ENCODE peak calls at places on chromosomes 12 and 14, in eight cellular contexts. R, U, Q, H, Z, D, B and V are unnamed samples.

GRCh38 chr12:6980740-6981139 is 10.0 kb downstream of the EMG1 start:
- DNase-seq in R (no peak), U (no peak), Q (no peak), H (no peak), Z (no peak), D (no peak), B (no peak), V (no peak)

GRCh38 chr12:94329366-94329765 is 130.3 kb downstream of the CEP83 start:
- DNase-seq in R (no peak), U (no peak), Q (no peak), H (no peak), Z (no peak), D (no peak), B (no peak), V (no peak)

GRCh38 chr12:60415361-60415760 is 819.5 kb downstream of the SLC16A7 start:
- DNase-seq in R (peak), U (no peak), Q (no peak), H (no peak), Z (no peak), D (no peak), B (no peak), V (no peak)

GRCh38 chr14:103112488-103113243 is 10.6 kb upstream of the TNFAIP2 start:
- DNase-seq in R (no peak), U (no peak), Q (no peak), H (no peak), Z (no peak), D (peak), B (no peak), V (no peak)

GRCh38 chr14:52332269-52332668 is 18.2 kb downstream of the PTGER2 start:
- DNase-seq in R (no peak), U (no peak), Q (peak), H (no peak), Z (no peak), D (no peak), B (no peak), V (no peak)

GRCh38 chr14:36663404-36664321 is 2.0 kb downstream of the PAX9 start:
- DNase-seq in R (no peak), U (no peak), Q (no peak), H (no peak), Z (no peak), D (no peak), B (peak), V (no peak)

GRCh38 chr12:124523071-124523470 is 44.3 kb downstream of the NCOR2 start:
- DNase-seq in R (no peak), U (peak), Q (no peak), H (no peak), Z (no peak), D (no peak), B (no peak), V (no peak)

GRCh38 chr12:51971679-51972423 is 20.4 kb downstream of the ACVR1B start:
- DNase-seq in R (peak), U (no peak), Q (no peak), H (no peak), Z (no peak), D (no peak), B (no peak), V (no peak)

GRCh38 chr12:131042848-131043245 is 89.1 kb downstream of the ADGRD1 start:
- DNase-seq in R (no peak), U (no peak), Q (no peak), H (no peak), Z (no peak), D (no peak), B (peak), V (no peak)

GRCh38 chr12:27076468-27076867 is 5.9 kb downstream of the C12orf71 start:
- DNase-seq in R (no peak), U (no peak), Q (no peak), H (no peak), Z (no peak), D (no peak), B (no peak), V (no peak)

GRCh38 chr12:5963515-5963914 is 18.5 kb upstream of the ANO2 start:
- DNase-seq in R (no peak), U (no peak), Q (no peak), H (no peak), Z (no peak), D (no peak), B (no peak), V (no peak)

GRCh38 chr14:68248481-68249255 is 429.1 kb downstream of the RAD51B start:
- DNase-seq in R (peak), U (peak), Q (peak), H (no peak), Z (peak), D (peak), B (peak), V (no peak)

GRCh38 chr12:123043536-123044001 is 63.1 kb downstream of the ARL6IP4 start:
- DNase-seq in R (peak), U (peak), Q (peak), H (peak), Z (peak), D (peak), B (peak), V (peak)

GRCh38 chr12:67193705-67194104 is 75.5 kb upstream of the CAND1 start:
- DNase-seq in R (peak), U (no peak), Q (peak), H (peak), Z (peak), D (peak), B (peak), V (peak)

GRCh38 chr12:122871851-122872785 is 23.8 kb downstream of the VPS37B start:
- DNase-seq in R (peak), U (peak), Q (peak), H (no peak), Z (peak), D (peak), B (peak), V (no peak)

GRCh38 chr14:105525861-105526780 is at the start of gene TMEM121:
- DNase-seq in R (no peak), U (peak), Q (no peak), H (peak), Z (no peak), D (peak), B (peak), V (peak)

GRCh38 chr12:66035289-66035961 is 95.1 kb downstream of the LLPH start:
- DNase-seq in R (peak), U (peak), Q (peak), H (no peak), Z (peak), D (peak), B (no peak), V (no peak)

GRCh38 chr12:26317942-26318565 is 122.7 kb downstream of the SSPN start:
- DNase-seq in R (peak), U (no peak), Q (peak), H (no peak), Z (no peak), D (no peak), B (no peak), V (no peak)

GRCh38 chr12:104526751-104527150 is 70.0 kb downstream of the CHST11 start:
- DNase-seq in R (no peak), U (no peak), Q (no peak), H (no peak), Z (no peak), D (no peak), B (no peak), V (no peak)

GRCh38 chr14:100533647-100534485 is 53.4 kb downstream of the BEGAIN start:
- DNase-seq in R (peak), U (no peak), Q (no peak), H (peak), Z (no peak), D (no peak), B (peak), V (no peak)

GRCh38 chr14:59543873-59544272 is 32.7 kb downstream of the CCDC175 start:
- DNase-seq in R (no peak), U (no peak), Q (no peak), H (no peak), Z (no peak), D (no peak), B (no peak), V (no peak)

GRCh38 chr12:87274594-87275245 is 754.5 kb downstream of the C12orf50 start:
- DNase-seq in R (peak), U (peak), Q (peak), H (no peak), Z (peak), D (peak), B (peak), V (peak)

GRCh38 chr14:103045387-103045869 is 11.9 kb downstream of the CDC42BPB start:
- DNase-seq in R (no peak), U (no peak), Q (no peak), H (no peak), Z (no peak), D (no peak), B (peak), V (no peak)

GRCh38 chr12:97912943-97913342 is 450.3 kb downstream of the RMST start:
- DNase-seq in R (no peak), U (peak), Q (no peak), H (no peak), Z (no peak), D (peak), B (no peak), V (no peak)

GRCh38 chr12:68455676-68456345 is 123.6 kb upstream of the MDM1 start:
- DNase-seq in R (peak), U (no peak), Q (no peak), H (no peak), Z (peak), D (no peak), B (no peak), V (no peak)

GRCh38 chr12:85468356-85469157 is 188.5 kb downstream of the ALX1 start:
- DNase-seq in R (peak), U (peak), Q (peak), H (no peak), Z (peak), D (peak), B (peak), V (peak)

GRCh38 chr12:67910360-67911292 is 78.6 kb upstream of the IFNG-AS1 start:
- DNase-seq in R (peak), U (peak), Q (peak), H (no peak), Z (no peak), D (peak), B (no peak), V (no peak)

GRCh38 chr12:123839826-123840225 is 77.7 kb downstream of the DNAH10 start:
- DNase-seq in R (no peak), U (no peak), Q (no peak), H (no peak), Z (no peak), D (no peak), B (no peak), V (no peak)

GRCh38 chr14:87067061-87067460 is 925.9 kb downstream of the GALC start:
- DNase-seq in R (no peak), U (no peak), Q (no peak), H (no peak), Z (peak), D (no peak), B (no peak), V (no peak)

GRCh38 chr12:132924356-132924755 is 31.8 kb downstream of the ZNF605 start:
- DNase-seq in R (no peak), U (no peak), Q (no peak), H (no peak), Z (no peak), D (no peak), B (no peak), V (no peak)

GRCh38 chr12:94980577-94980976 is 22.9 kb downstream of the NDUFA12 start:
- DNase-seq in R (peak), U (peak), Q (peak), H (no peak), Z (peak), D (peak), B (no peak), V (no peak)

GRCh38 chr12:31772186-31772585 is 43.4 kb upstream of the AMN1 start:
- DNase-seq in R (peak), U (no peak), Q (no peak), H (no peak), Z (no peak), D (no peak), B (no peak), V (no peak)

GRCh38 chr14:105912641-105913180 is 386.3 kb downstream of the TMEM121 start:
- DNase-seq in R (no peak), U (no peak), Q (no peak), H (no peak), Z (no peak), D (no peak), B (no peak), V (no peak)

GRCh38 chr14:101065246-101065645 is 161.7 kb upstream of the RTL1 start:
- DNase-seq in R (no peak), U (no peak), Q (no peak), H (no peak), Z (no peak), D (no peak), B (no peak), V (no peak)

GRCh38 chr12:71947645-71948105 is 9.0 kb downstream of the TPH2 start:
- DNase-seq in R (peak), U (peak), Q (peak), H (no peak), Z (no peak), D (no peak), B (peak), V (peak)